ENCODE peak calls at places on chromosomes 6 and 20, in five cellular contexts. J, S, I, F and M are unnamed samples.

GRCh38 chr6:92541457-92542060 is 877.8 kb downstream of the EPHA7 start:
- DNase-seq in F (no peak), I (no peak), S (no peak), J (no peak), M (peak; percentile 3)

GRCh38 chr6:109869398-109870165 is 108.5 kb upstream of the GPR6 start:
- DNase-seq in J (no peak), F (no peak), I (no peak), S (no peak), M (no peak)

GRCh38 chr6:145214570-145214969 is 520.8 kb downstream of the EPM2A start:
- DNase-seq in F (peak; percentile 10), J (peak; percentile 57), I (no peak), S (no peak), M (peak; percentile 42)

GRCh38 chr6:68575765-68576439 is 59.2 kb upstream of the ADGRB3 start:
- DNase-seq in S (peak; percentile 44), F (no peak), I (no peak), J (peak; percentile 80), M (no peak)

GRCh38 chr20:35368616-35369423 is 43.0 kb downstream of the UQCC1 start:
- DNase-seq in S (no peak), F (no peak), J (peak; percentile 29), I (no peak), M (no peak)

GRCh38 chr20:43564993-43565757 is 6.3 kb downstream of the SGK2 start:
- DNase-seq in F (no peak), S (no peak), J (peak; percentile 26), I (no peak), M (no peak)

GRCh38 chr6:42766163-42766670 is 15.6 kb upstream of the BICRAL start:
- DNase-seq in F (peak; percentile 76), S (no peak), J (no peak), I (no peak), M (peak; percentile 86)

GRCh38 chr20:43726811-43727338 is at the start of gene GTSF1L:
- DNase-seq in I (no peak), F (no peak), S (no peak), J (no peak), M (no peak)

GRCh38 chr6:15365273-15365687 is 119.4 kb downstream of the JARID2 start:
- DNase-seq in J (peak; percentile 51), S (peak; percentile 88), I (peak; percentile 51), F (peak; percentile 84), M (peak; percentile 89)

GRCh38 chr6:35729722-35730121 is 7.1 kb upstream of the ARMC12 start:
- DNase-seq in F (no peak), I (no peak), S (no peak), J (no peak), M (no peak)

GRCh38 chr6:87558446-87558845 is 31.3 kb downstream of the RARS2 start:
- DNase-seq in S (no peak), I (no peak), J (no peak), F (no peak), M (peak; percentile 12)

GRCh38 chr6:1310628-1311399 is 1.1 kb upstream of the FOXQ1 start:
- DNase-seq in J (peak; percentile 66), F (peak; percentile 62), I (no peak), S (peak; percentile 80), M (peak; percentile 51)

GRCh38 chr6:55941713-55942112 is 66.3 kb upstream of the BMP5 start:
- DNase-seq in F (no peak), I (no peak), S (no peak), J (peak; percentile 13), M (peak; percentile 3)

GRCh38 chr6:84462697-84463096 is 235.3 kb upstream of the CEP162 start:
- DNase-seq in F (no peak), J (no peak), I (no peak), S (no peak), M (peak; percentile 64)

GRCh38 chr6:26571592-26572296 is 25.0 kb upstream of the ABT1 start:
- DNase-seq in J (peak; percentile 89), F (peak; percentile 86), S (no peak), I (no peak), M (peak; percentile 94)

GRCh38 chr6:168865-169455 is 123.3 kb upstream of the DUSP22 start:
- DNase-seq in J (peak; percentile 76), I (no peak), S (no peak), F (peak; percentile 44), M (peak; percentile 63)

GRCh38 chr6:70537266-70537665 is 29.5 kb upstream of the SDHAF4 start:
- DNase-seq in I (no peak), F (no peak), J (no peak), S (no peak), M (no peak)

GRCh38 chr20:51692806-51693400 is 75.3 kb downstream of the ATP9A start:
- DNase-seq in I (no peak), F (no peak), J (no peak), S (no peak), M (no peak)

GRCh38 chr6:46719099-46719498 is 16.1 kb downstream of the PLA2G7 start:
- DNase-seq in S (no peak), I (no peak), J (no peak), F (peak; percentile 97), M (peak; percentile 98)

GRCh38 chr6:43708857-43709653 is 21.5 kb upstream of the MRPS18A start:
- DNase-seq in J (no peak), F (peak; percentile 45), S (no peak), I (no peak), M (peak; percentile 84)

GRCh38 chr6:113586413-113586812 is 270.7 kb upstream of the MARCKS start:
- DNase-seq in I (no peak), S (no peak), F (peak; percentile 50), J (no peak), M (peak; percentile 46)

GRCh38 chr6:135496805-135497411 is 632 bp downstream of the AHI1 start:
- DNase-seq in I (no peak), J (no peak), F (no peak), S (no peak), M (peak; percentile 10)

GRCh38 chr6:36755435-36756348 is 58.1 kb downstream of the RAB44 start:
- DNase-seq in J (no peak), F (peak; percentile 89), I (no peak), S (no peak), M (peak; percentile 86)

GRCh38 chr20:49569403-49570115 is 1.6 kb upstream of the PTGIS start:
- DNase-seq in J (no peak), S (no peak), I (no peak), F (no peak), M (no peak)

GRCh38 chr6:50030777-50031562 is 9.2 kb upstream of the DEFB110 start:
- DNase-seq in S (no peak), F (peak; percentile 6), J (peak; percentile 90), I (no peak), M (peak; percentile 24)

GRCh38 chr6:140134224-140134623 is 759.8 kb upstream of the CITED2 start:
- DNase-seq in F (no peak), S (no peak), I (no peak), J (no peak), M (no peak)

GRCh38 chr20:3521852-3522740 is 51.3 kb downstream of the ATRN start:
- DNase-seq in F (no peak), S (no peak), I (no peak), J (no peak), M (no peak)

GRCh38 chr6:12367412-12367811 is 77.3 kb downstream of the EDN1 start:
- DNase-seq in F (no peak), I (no peak), S (no peak), J (no peak), M (no peak)

GRCh38 chr6:41846666-41847237 is 48.4 kb downstream of the USP49 start:
- DNase-seq in J (peak; percentile 81), I (no peak), F (peak; percentile 98), S (no peak), M (peak; percentile 98)

GRCh38 chr6:37024665-37025337 is 19.3 kb downstream of the FGD2 start:
- DNase-seq in F (peak; percentile 97), I (no peak), S (peak; percentile 52), J (no peak), M (peak; percentile 95)

GRCh38 chr20:54134445-54135220 is 39.2 kb downstream of the CYP24A1 start:
- DNase-seq in S (no peak), I (no peak), F (peak; percentile 89), J (no peak), M (peak; percentile 92)

GRCh38 chr6:56520218-56520617 is 122.5 kb downstream of the DST start:
- DNase-seq in I (no peak), F (no peak), J (no peak), S (no peak), M (no peak)

GRCh38 chr6:1286972-1287600 is 24.8 kb upstream of the FOXQ1 start:
- DNase-seq in S (peak; percentile 87), J (no peak), F (peak; percentile 99), I (no peak), M (peak; percentile 100)

GRCh38 chr20:59153355-59153681 is 10.3 kb upstream of the ZNF831 start:
- DNase-seq in J (no peak), S (peak; percentile 62), I (no peak), F (no peak), M (no peak)

GRCh38 chr6:149918151-149918905 is 4.6 kb downstream of the RAET1G start:
- DNase-seq in S (no peak), I (no peak), F (no peak), J (no peak), M (no peak)

GRCh38 chr6:155380666-155381332 is 66.5 kb upstream of the TFB1M start:
- DNase-seq in S (no peak), F (no peak), I (no peak), J (no peak), M (no peak)

GRCh38 chr6:106637718-106638341 is 8.5 kb downstream of the QRSL1 start:
- DNase-seq in S (no peak), J (no peak), F (no peak), I (no peak), M (no peak)
- H3K36me3 ChIP-seq in S (peaks cover 28% of the 10 kb centered on the region), J (peaks cover 13% of the 10 kb centered on the region), F (peaks cover 14% of the 10 kb centered on the region), I (peaks cover 17% of the 10 kb centered on the region), M (peaks cover 3% of the 10 kb centered on the region)

GRCh38 chr6:137746264-137746663 is 120.8 kb upstream of the TNFAIP3 start:
- DNase-seq in S (no peak), F (no peak), J (no peak), I (no peak), M (no peak)
- H3K36me3 ChIP-seq in S (no peaks in the 10 kb centered on the region), F (no peaks in the 10 kb centered on the region), J (no peaks in the 10 kb centered on the region), I (no peaks in the 10 kb centered on the region), M (no peaks in the 10 kb centered on the region)

DNA sequence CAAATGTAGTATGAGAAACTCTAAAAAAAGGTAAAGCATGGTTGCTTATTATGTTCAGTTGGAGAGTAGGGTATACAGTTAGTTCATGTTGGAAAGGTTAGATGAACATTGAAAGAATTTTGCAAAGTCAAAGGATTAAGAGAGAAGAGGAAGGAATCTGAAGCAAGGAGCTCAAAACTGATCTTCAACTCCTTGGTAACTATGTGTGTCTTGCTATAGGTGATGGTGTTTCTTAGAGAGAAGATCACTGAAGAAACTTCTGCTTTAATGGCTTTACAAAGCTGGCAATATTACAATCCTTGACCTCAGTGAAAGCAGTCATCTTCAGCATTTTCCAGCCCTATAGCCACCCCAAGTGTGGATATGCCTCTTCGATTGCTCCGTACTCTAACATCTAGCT is 4.7 kb downstream of the HLA-DRA start:
- DNase-seq in S (no peak), J (no peak), F (no peak), I (no peak), M (no peak)
- H3K36me3 ChIP-seq in S (peaks cover 25% of the 10 kb centered on the region), J (no peaks in the 10 kb centered on the region), F (no peaks in the 10 kb centered on the region), I (peaks cover 6% of the 10 kb centered on the region), M (no peaks in the 10 kb centered on the region)

DNA sequence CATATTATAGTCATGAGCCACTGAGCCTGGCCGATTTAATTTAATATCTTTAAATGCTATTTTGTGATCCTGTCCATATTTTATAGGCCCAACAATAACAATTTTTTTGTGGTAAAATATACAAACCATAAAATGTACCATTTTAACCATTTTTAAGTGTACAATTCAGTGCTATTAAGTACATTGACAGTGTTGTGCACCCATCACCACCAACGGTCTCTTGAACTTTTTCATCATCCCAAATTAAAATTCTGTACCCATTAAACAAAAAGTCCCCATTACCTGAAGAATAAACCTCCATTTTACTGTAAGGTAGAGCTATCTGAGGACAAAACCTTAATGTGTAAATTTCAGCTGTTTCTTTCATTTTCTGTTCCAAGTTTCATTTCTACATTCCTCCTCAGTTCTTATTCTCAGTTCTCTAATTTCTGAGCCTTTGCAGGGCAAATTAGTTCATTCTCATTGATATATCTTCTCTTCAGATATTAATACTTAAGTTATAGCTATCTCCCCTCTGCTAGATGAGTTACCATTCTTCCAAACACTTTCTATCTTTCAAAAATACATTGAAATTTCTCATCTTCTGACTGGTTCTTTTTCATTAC is 10.3 kb downstream of the MTO1 start:
- DNase-seq in F (no peak), S (no peak), I (no peak), J (no peak), M (no peak)
- H3K36me3 ChIP-seq in F (peaks cover 6% of the 10 kb centered on the region), S (peaks cover 100% of the 10 kb centered on the region), I (peaks cover 98% of the 10 kb centered on the region), J (peaks cover 29% of the 10 kb centered on the region), M (peaks cover 17% of the 10 kb centered on the region)